ENCODE peak calls at places on chromosomes 5 and 9, in nine cellular contexts. W is psoas muscle, T is HFFc6, G is fibroblast of pulmonary artery, D is type B pancreatic cell, R is GM12865, Y is WTC11, K is fibroblast of lung, I is progenitor cell of endocrine pancreas. J is an unnamed sample.

GRCh38 chr9:124694394-124695279 is 76.5 kb downstream of the NR6A1 start:
- DNase-seq in W (no peak), T (no peak), G (no peak), D (no peak), R (no peak), Y (no peak), K (no peak), I (no peak), J (no peak)

GRCh38 chr5:35651002-35651756 is 33.5 kb downstream of the SPEF2 start:
- DNase-seq in W (no peak), T (peak), G (peak), D (no peak), R (peak), Y (peak), K (peak), I (no peak), J (peak)

GRCh38 chr5:61186634-61187033 is 24.4 kb upstream of the SMIM15 start:
- DNase-seq in W (no peak), T (no peak), G (no peak), D (no peak), R (no peak), Y (no peak), K (no peak), I (no peak), J (no peak)

GRCh38 chr5:76789991-76790571 is 28.7 kb upstream of the F2RL1 start:
- DNase-seq in W (no peak), T (no peak), G (peak), D (no peak), R (no peak), Y (no peak), K (no peak), I (no peak), J (no peak)

GRCh38 chr5:58983496-58983895 is 400.6 kb downstream of the RAB3C start:
- DNase-seq in W (no peak), T (no peak), G (no peak), D (no peak), R (no peak), Y (no peak), K (no peak), I (no peak), J (no peak)

GRCh38 chr9:73684601-73685000 is 532.9 kb downstream of the ANXA1 start:
- DNase-seq in W (no peak), T (no peak), G (peak), D (no peak), R (peak), Y (no peak), K (no peak), I (no peak), J (no peak)

GRCh38 chr9:136016882-136017812 is 56.0 kb upstream of the UBAC1 start:
- DNase-seq in W (peak), T (no peak), G (no peak), D (peak), R (no peak), Y (peak), K (no peak), I (no peak), J (no peak)

GRCh38 chr5:139501376-139501775 is 18.8 kb upstream of the STING1 start:
- DNase-seq in W (no peak), T (no peak), G (no peak), D (no peak), R (no peak), Y (no peak), K (no peak), I (no peak), J (no peak)

GRCh38 chr9:27151693-27152397 is 42.8 kb downstream of the TEK start:
- DNase-seq in W (no peak), T (peak), G (peak), D (no peak), R (no peak), Y (no peak), K (peak), I (no peak), J (no peak)

GRCh38 chr5:150511641-150512367 is 3.9 kb downstream of the NDST1 start:
- DNase-seq in W (peak), T (peak), G (peak), D (peak), R (no peak), Y (peak), K (peak), I (no peak), J (no peak)

GRCh38 chr9:128411373-128412119 is 9.1 kb upstream of the CERCAM start:
- DNase-seq in W (no peak), T (no peak), G (no peak), D (no peak), R (no peak), Y (no peak), K (no peak), I (no peak), J (no peak)

GRCh38 chr5:125058185-125058826 is 311.9 kb upstream of the ZNF608 start:
- DNase-seq in W (no peak), T (peak), G (peak), D (no peak), R (no peak), Y (no peak), K (peak), I (no peak), J (no peak)

GRCh38 chr9:2495221-2496005 is 126.2 kb upstream of the VLDLR start:
- DNase-seq in W (no peak), T (no peak), G (no peak), D (no peak), R (no peak), Y (no peak), K (no peak), I (no peak), J (no peak)

GRCh38 chr5:169970911-169971436 is 9.3 kb downstream of the INSYN2B start:
- DNase-seq in W (peak), T (peak), G (peak), D (no peak), R (no peak), Y (no peak), K (peak), I (no peak), J (no peak)

GRCh38 chr5:171571663-171572062 is 152.2 kb downstream of the FGF18 start:
- DNase-seq in W (no peak), T (peak), G (peak), D (no peak), R (no peak), Y (no peak), K (peak), I (no peak), J (no peak)

GRCh38 chr9:35611230-35611797 is 6.3 kb downstream of the TESK1 start:
- DNase-seq in W (peak), T (no peak), G (peak), D (no peak), R (peak), Y (peak), K (peak), I (no peak), J (peak)

GRCh38 chr9:4207881-4208615 is 91.8 kb downstream of the GLIS3 start:
- DNase-seq in W (no peak), T (no peak), G (peak), D (no peak), R (peak), Y (no peak), K (peak), I (no peak), J (no peak)

GRCh38 chr5:122078116-122078865 is at the start of gene LOX:
- DNase-seq in W (peak), T (peak), G (peak), D (peak), R (no peak), Y (peak), K (peak), I (peak), J (peak)

GRCh38 chr9:26677965-26678745 is 214.4 kb downstream of the CAAP1 start:
- DNase-seq in W (no peak), T (no peak), G (no peak), D (no peak), R (no peak), Y (no peak), K (no peak), I (no peak), J (no peak)

GRCh38 chr9:36136277-36136893 is at the start of gene GLIPR2:
- DNase-seq in W (peak), T (peak), G (peak), D (no peak), R (peak), Y (peak), K (peak), I (peak), J (peak)

GRCh38 chr5:93281980-93282772 is 298.8 kb downstream of the NR2F1-AS1 start:
- DNase-seq in W (no peak), T (no peak), G (no peak), D (no peak), R (no peak), Y (no peak), K (no peak), I (no peak), J (no peak)

GRCh38 chr9:112640311-112640710 is 77.6 kb downstream of the INIP start:
- DNase-seq in W (no peak), T (no peak), G (no peak), D (no peak), R (no peak), Y (no peak), K (no peak), I (no peak), J (no peak)

GRCh38 chr5:37172957-37173356 is 76.2 kb downstream of the CPLANE1 start:
- DNase-seq in W (no peak), T (no peak), G (no peak), D (no peak), R (no peak), Y (no peak), K (no peak), I (no peak), J (no peak)

GRCh38 chr9:134214395-134214765 is 50.0 kb upstream of the RNU6ATAC start:
- DNase-seq in W (peak), T (no peak), G (no peak), D (no peak), R (no peak), Y (no peak), K (no peak), I (no peak), J (peak)

GRCh38 chr5:174612686-174613085 is 111.7 kb upstream of the MSX2 start:
- DNase-seq in W (peak), T (no peak), G (no peak), D (no peak), R (no peak), Y (no peak), K (no peak), I (no peak), J (no peak)

GRCh38 chr9:116416421-116416820 is 262.8 kb downstream of the PAPPA start:
- DNase-seq in W (no peak), T (no peak), G (no peak), D (no peak), R (no peak), Y (no peak), K (no peak), I (no peak), J (no peak)

GRCh38 chr5:113357696-113358476 is 76.9 kb downstream of the TSSK1B start:
- DNase-seq in W (no peak), T (no peak), G (no peak), D (no peak), R (no peak), Y (no peak), K (no peak), I (no peak), J (no peak)

GRCh38 chr5:142426129-142426641 is 101.4 kb upstream of the SPRY4 start:
- DNase-seq in W (peak), T (no peak), G (no peak), D (no peak), R (no peak), Y (no peak), K (peak), I (no peak), J (peak)

GRCh38 chr5:157167219-157167621 is 1.2 kb upstream of the GARIN3 start:
- DNase-seq in W (no peak), T (peak), G (no peak), D (no peak), R (peak), Y (no peak), K (no peak), I (no peak), J (peak)

GRCh38 chr9:106588601-106589000 is 274.4 kb upstream of the ZNF462 start:
- DNase-seq in W (no peak), T (no peak), G (peak), D (no peak), R (no peak), Y (no peak), K (peak), I (no peak), J (no peak)

DNA sequence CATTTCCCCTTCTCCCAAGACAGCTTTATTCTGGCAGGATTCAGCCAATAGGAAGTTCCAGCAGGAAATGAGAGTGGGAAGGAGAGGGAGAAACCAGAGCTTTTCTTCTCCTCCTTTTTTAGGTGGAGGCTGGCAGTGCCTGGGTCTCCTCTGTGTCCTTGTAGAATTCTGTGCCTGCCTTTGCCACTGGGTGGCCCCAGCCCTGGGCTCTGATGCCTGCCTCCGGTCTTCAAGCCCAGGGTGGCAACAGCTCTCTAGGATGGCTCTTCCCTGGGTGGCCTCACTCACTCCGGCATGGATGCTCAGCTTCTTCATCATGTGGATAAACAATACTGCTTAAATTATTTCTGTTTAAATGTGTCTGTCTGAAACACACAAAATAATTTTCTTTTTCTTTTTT is 694.8 kb downstream of the SEMA5A start:
- DNase-seq in W (no peak), T (no peak), G (no peak), D (no peak), R (no peak), Y (no peak), K (no peak), I (no peak), J (no peak)
- TF ChIP-seq CTCF in W (no peak), T (peak), G (no peak), D (peak), R (no peak), Y (no peak), K (no peak), I (no peak), J (no peak)

GRCh38 chr9:93965830-93966577 is 10.8 kb upstream of the BARX1 start:
- DNase-seq in W (no peak), T (no peak), G (no peak), D (no peak), R (no peak), Y (peak), K (no peak), I (no peak), J (no peak)
- TF ChIP-seq CTCF in W (no peak), T (peak), G (peak), D (peak), R (no peak), Y (no peak), K (no peak), I (peak), J (no peak)

DNA sequence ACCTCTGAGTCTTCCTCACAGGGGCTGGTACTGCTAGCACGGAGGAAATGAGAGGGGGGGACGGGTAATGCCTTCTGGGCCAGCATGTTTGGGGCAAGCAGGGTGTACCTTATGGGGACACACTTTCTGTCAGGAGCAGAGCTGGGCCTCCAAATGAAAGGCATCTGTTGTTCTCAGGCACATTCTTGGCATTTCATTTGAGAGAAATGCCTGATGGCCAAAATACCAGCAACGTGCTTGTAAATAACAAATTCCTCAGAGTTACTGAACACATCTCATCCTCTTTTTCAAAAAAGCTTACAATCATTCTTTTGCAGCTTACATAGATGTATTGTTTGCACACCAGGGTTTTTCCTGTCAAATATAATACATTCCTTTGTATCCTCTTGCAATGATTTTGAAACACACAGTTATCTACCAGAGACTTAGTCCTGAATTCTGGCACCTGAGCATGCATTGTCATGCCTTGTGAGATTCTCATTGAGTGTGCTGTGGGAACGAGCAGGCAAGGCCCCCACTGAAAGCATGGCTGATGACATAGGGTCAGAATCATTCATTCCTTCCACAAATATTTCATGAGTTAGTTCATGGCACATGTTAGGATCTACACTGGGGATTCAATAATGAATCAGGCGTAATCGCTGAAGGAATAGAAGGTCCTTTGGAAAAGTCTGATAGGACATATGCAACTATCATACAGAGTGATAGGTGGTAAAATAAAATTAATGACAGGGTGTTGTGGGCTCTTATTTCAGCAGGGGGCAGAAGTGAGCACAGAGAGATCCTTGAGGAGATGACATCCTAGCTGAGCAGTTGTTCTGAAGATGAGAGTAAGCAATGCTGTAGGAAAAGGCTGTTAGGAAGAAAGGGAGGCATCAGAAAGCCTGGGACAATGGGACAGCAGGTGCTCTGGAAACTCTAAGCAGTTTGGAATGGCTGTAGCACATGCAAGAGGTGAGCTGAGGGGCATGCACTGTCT is 260.9 kb upstream of the TUT7 start:
- DNase-seq in W (no peak), T (peak), G (peak), D (peak), R (peak), Y (peak), K (peak), I (no peak), J (peak)
- TF ChIP-seq CTCF in W (peak), T (peak), G (peak), D (peak), R (peak), Y (peak), K (peak), I (peak), J (peak)

GRCh38 chr5:134477462-134478245 is 47.8 kb upstream of the JADE2 start:
- DNase-seq in W (no peak), T (peak), G (no peak), D (no peak), R (no peak), Y (no peak), K (peak), I (no peak), J (no peak)
- TF ChIP-seq CTCF in W (no peak), T (no peak), G (no peak), D (no peak), R (no peak), Y (no peak), K (no peak), I (no peak), J (no peak)

DNA sequence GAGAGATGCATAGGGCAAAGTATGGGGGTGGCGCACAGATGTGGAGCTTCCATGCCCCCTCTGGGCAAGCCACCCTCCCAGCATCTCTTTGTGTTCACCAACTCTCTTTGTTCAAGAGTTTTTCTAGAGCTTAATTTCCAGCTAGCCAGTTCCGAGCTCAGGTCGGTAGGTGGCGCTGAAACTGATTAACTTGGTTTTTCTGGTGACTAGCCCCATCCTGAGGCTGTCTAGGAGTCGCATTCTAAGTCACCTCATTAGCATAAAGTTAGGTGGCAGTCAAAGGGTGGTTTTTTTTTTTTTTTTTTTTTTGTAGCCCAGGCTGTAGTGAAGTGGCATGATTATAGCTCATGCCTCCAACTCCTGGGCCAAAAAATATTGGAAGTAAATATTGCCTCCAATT is 476.4 kb downstream of the KDM4C start:
- DNase-seq in W (no peak), T (peak), G (peak), D (no peak), R (peak), Y (peak), K (peak), I (no peak), J (peak)
- TF ChIP-seq CTCF in W (peak), T (peak), G (peak), D (peak), R (peak), Y (peak), K (peak), I (peak), J (peak)

GRCh38 chr5:180670586-180671359 is 21.4 kb upstream of the FLT4 start:
- DNase-seq in W (no peak), T (peak), G (peak), D (no peak), R (peak), Y (peak), K (peak), I (no peak), J (peak)
- TF ChIP-seq CTCF in W (peak), T (peak), G (peak), D (peak), R (peak), Y (peak), K (peak), I (peak), J (peak)

GRCh38 chr9:83420486-83420885 is 117.7 kb downstream of the FRMD3 start:
- DNase-seq in W (no peak), T (no peak), G (no peak), D (no peak), R (no peak), Y (no peak), K (no peak), I (no peak), J (no peak)
- TF ChIP-seq CTCF in W (no peak), T (no peak), G (no peak), D (no peak), R (no peak), Y (no peak), K (no peak), I (no peak), J (no peak)

J was measured in activated CD8-positive, alpha-beta T cell treated with anti-CD3 and anti-CD28 coated beads for 36 hours.